ENCODE peak calls at places on chromosomes 6 and 20, in eight cellular contexts. X, S, G, Y, L, Z, K and O are unnamed samples.

GRCh38 chr20:9919271-9920014 is 80.6 kb upstream of the PAK5 start:
- DNase-seq in X (no peak), S (no peak), G (no peak), Y (no peak), L (no peak), Z (no peak), K (no peak), O (no peak)

GRCh38 chr6:122683996-122684651 is 73.9 kb downstream of the PKIB start:
- DNase-seq in X (no peak), S (no peak), G (no peak), Y (no peak), L (no peak), Z (no peak), K (no peak), O (no peak)

GRCh38 chr6:109306733-109307132 is 75.5 kb downstream of the CD164 start:
- DNase-seq in X (no peak), S (no peak), G (no peak), Y (no peak), L (peak; percentile 5), Z (no peak), K (no peak), O (no peak)

GRCh38 chr6:3915076-3915791 is 66.1 kb downstream of the FAM50B start:
- DNase-seq in X (no peak), S (no peak), G (no peak), Y (no peak), L (no peak), Z (no peak), K (no peak), O (no peak)

GRCh38 chr6:28142446-28142845 is 763 bp downstream of the ZKSCAN8 start:
- DNase-seq in X (no peak), S (no peak), G (no peak), Y (no peak), L (peak; percentile 46), Z (peak; percentile 38), K (no peak), O (no peak)

GRCh38 chr6:47852727-47853126 is 70.9 kb downstream of the OPN5 start:
- DNase-seq in X (no peak), S (no peak), G (no peak), Y (peak; percentile 54), L (no peak), Z (no peak), K (peak; percentile 60), O (peak; percentile 52)

GRCh38 chr6:52815167-52816092 is 11.8 kb upstream of the GSTA1 start:
- DNase-seq in X (peak; percentile 29), S (peak; percentile 5), G (no peak), Y (no peak), L (peak; percentile 66), Z (peak; percentile 72), K (peak; percentile 68), O (peak; percentile 12)

GRCh38 chr20:60262967-60263603 is 304.9 kb downstream of the CDH26 start:
- DNase-seq in X (peak; percentile 11), S (peak; percentile 19), G (no peak), Y (no peak), L (peak; percentile 19), Z (peak; percentile 43), K (peak; percentile 62), O (no peak)

GRCh38 chr6:14612016-14612415 is 494.4 kb downstream of the CD83 start:
- DNase-seq in X (no peak), S (no peak), G (peak; percentile 8), Y (no peak), L (peak; percentile 19), Z (peak; percentile 68), K (no peak), O (peak; percentile 13)

GRCh38 chr6:19837511-19838441 is 606 bp downstream of the ID4 start:
- DNase-seq in X (no peak), S (no peak), G (no peak), Y (no peak), L (peak; percentile 33), Z (peak; percentile 57), K (peak; percentile 51), O (peak; percentile 22)

GRCh38 chr20:41447026-41447425 is 80.4 kb upstream of the EMILIN3 start:
- DNase-seq in X (no peak), S (no peak), G (no peak), Y (no peak), L (no peak), Z (no peak), K (no peak), O (no peak)

GRCh38 chr6:39314273-39314790 is at the start of gene KCNK17:
- DNase-seq in X (no peak), S (no peak), G (no peak), Y (no peak), L (no peak), Z (no peak), K (no peak), O (no peak)

GRCh38 chr6:105363100-105363754 is 39.7 kb downstream of the PREP start:
- DNase-seq in X (peak; percentile 36), S (peak; percentile 43), G (no peak), Y (no peak), L (peak; percentile 52), Z (peak; percentile 55), K (peak; percentile 58), O (no peak)

GRCh38 chr6:150910561-150910960 is 45.1 kb downstream of the MTHFD1L start:
- DNase-seq in X (no peak), S (no peak), G (no peak), Y (no peak), L (no peak), Z (no peak), K (no peak), O (no peak)

GRCh38 chr6:90197854-90198496 is 98.7 kb downstream of the BACH2 start:
- DNase-seq in X (no peak), S (no peak), G (no peak), Y (peak; percentile 64), L (peak; percentile 71), Z (peak; percentile 55), K (no peak), O (no peak)

GRCh38 chr6:20367716-20368485 is 33.8 kb upstream of the E2F3 start:
- DNase-seq in X (no peak), S (peak; percentile 66), G (no peak), Y (peak; percentile 27), L (peak; percentile 3), Z (no peak), K (no peak), O (no peak)

GRCh38 chr20:13671500-13672288 is 33.0 kb upstream of the TASP1 start:
- DNase-seq in X (no peak), S (peak; percentile 57), G (peak; percentile 36), Y (no peak), L (peak; percentile 66), Z (peak; percentile 53), K (no peak), O (no peak)

GRCh38 chr20:53291548-53291947 is 302.1 kb downstream of the ZNF217 start:
- DNase-seq in X (peak; percentile 5), S (no peak), G (no peak), Y (no peak), L (no peak), Z (no peak), K (peak; percentile 66), O (no peak)

GRCh38 chr20:44028868-44029847 is 114.5 kb downstream of the TOX2 start:
- DNase-seq in X (no peak), S (no peak), G (no peak), Y (no peak), L (no peak), Z (no peak), K (no peak), O (no peak)

GRCh38 chr6:4085329-4085695 is 6.4 kb upstream of the FAM217A start:
- DNase-seq in X (no peak), S (no peak), G (no peak), Y (no peak), L (peak; percentile 52), Z (peak; percentile 44), K (no peak), O (no peak)

GRCh38 chr6:168851460-168852103 is 402.1 kb downstream of the THBS2 start:
- DNase-seq in X (no peak), S (no peak), G (no peak), Y (no peak), L (peak; percentile 23), Z (peak; percentile 31), K (no peak), O (no peak)

GRCh38 chr6:149403534-149403933 is 3.5 kb downstream of the SUMO4 start:
- DNase-seq in X (no peak), S (no peak), G (no peak), Y (peak; percentile 40), L (no peak), Z (no peak), K (no peak), O (no peak)

GRCh38 chr6:15363523-15364400 is 117.9 kb downstream of the JARID2 start:
- DNase-seq in X (no peak), S (no peak), G (no peak), Y (no peak), L (no peak), Z (no peak), K (peak; percentile 47), O (no peak)

GRCh38 chr20:37396520-37397075 is 50.7 kb downstream of the SRC start:
- DNase-seq in X (no peak), S (no peak), G (no peak), Y (no peak), L (no peak), Z (no peak), K (no peak), O (no peak)

GRCh38 chr6:30942338-30943060 is 1.7 kb downstream of the MUCL3 start:
- DNase-seq in X (peak; percentile 91), S (no peak), G (peak; percentile 90), Y (peak; percentile 31), L (peak; percentile 90), Z (peak; percentile 92), K (peak; percentile 91), O (peak; percentile 85)

GRCh38 chr6:3867616-3868502 is 18.7 kb downstream of the FAM50B start:
- DNase-seq in X (no peak), S (no peak), G (no peak), Y (no peak), L (peak; percentile 50), Z (peak; percentile 45), K (no peak), O (no peak)

GRCh38 chr20:57133926-57134650 is 132.4 kb downstream of the BMP7 start:
- DNase-seq in X (no peak), S (no peak), G (no peak), Y (no peak), L (no peak), Z (peak; percentile 12), K (no peak), O (peak; percentile 3)

GRCh38 chr20:25136643-25137559 is 55.0 kb upstream of the VSX1 start:
- DNase-seq in X (peak; percentile 43), S (peak; percentile 83), G (peak; percentile 99), Y (no peak), L (peak; percentile 87), Z (peak; percentile 97), K (peak; percentile 28), O (peak; percentile 32)

GRCh38 chr6:89145461-89145961 is 344 bp upstream of the PM20D2 start:
- DNase-seq in X (no peak), S (peak; percentile 32), G (no peak), Y (no peak), L (peak; percentile 29), Z (peak; percentile 30), K (peak; percentile 24), O (no peak)

GRCh38 chr20:57943291-57943690 is 233.5 kb upstream of the PMEPA1 start:
- DNase-seq in X (no peak), S (no peak), G (no peak), Y (no peak), L (no peak), Z (no peak), K (no peak), O (no peak)

GRCh38 chr6:39280247-39280731 is 33.9 kb downstream of the KCNK17 start:
- DNase-seq in X (no peak), S (no peak), G (no peak), Y (peak; percentile 52), L (peak; percentile 4), Z (peak; percentile 11), K (no peak), O (no peak)

GRCh38 chr20:38961530-38962043 is 557 bp upstream of the DHX35 start:
- DNase-seq in X (no peak), S (peak; percentile 5), G (no peak), Y (no peak), L (no peak), Z (no peak), K (peak; percentile 17), O (no peak)

GRCh38 chr6:148491638-148492210 is 149.1 kb downstream of the SASH1 start:
- DNase-seq in X (no peak), S (no peak), G (no peak), Y (no peak), L (peak; percentile 70), Z (peak; percentile 55), K (peak; percentile 80), O (peak; percentile 77)

GRCh38 chr6:170067257-170067656 is 223.6 kb downstream of the DLL1 start:
- DNase-seq in X (no peak), S (peak; percentile 46), G (no peak), Y (no peak), L (no peak), Z (no peak), K (peak; percentile 25), O (no peak)